ENCODE peak calls at places on chromosomes 3 and 15, in five cellular contexts. C is OCI-LY7, B is AG04450, X is natural killer cell, W is K562. Y is an unnamed sample.

GRCh38 chr15:71091601-71092000 is 23.7 kb upstream of the THSD4 start:
- DNase-seq in C (no peak), B (no peak), X (no peak), W (no peak), Y (no peak)

GRCh38 chr15:88704791-88705768 is 66.3 kb downstream of the ISG20 start:
- DNase-seq in C (no peak), B (no peak), X (no peak), W (no peak), Y (no peak)

GRCh38 chr3:104711435-104711834 is 655.3 kb upstream of the ALCAM start:
- DNase-seq in C (no peak), B (no peak), X (no peak), W (no peak), Y (no peak)

GRCh38 chr15:33048255-33048654 is 146.3 kb downstream of the FMN1 start:
- DNase-seq in C (peak; percentile 41), B (no peak), X (no peak), W (no peak), Y (no peak)

GRCh38 chr3:86865506-86865905 is 125.4 kb downstream of the VGLL3 start:
- DNase-seq in C (no peak), B (no peak), X (no peak), W (no peak), Y (no peak)

GRCh38 chr3:54960066-54960465 is 32.2 kb upstream of the LRTM1 start:
- DNase-seq in C (no peak), B (no peak), X (no peak), W (no peak), Y (no peak)

GRCh38 chr3:33826688-33827087 is 28.3 kb downstream of the PDCD6IP start:
- DNase-seq in C (no peak), B (peak; percentile 11), X (no peak), W (no peak), Y (no peak)

GRCh38 chr3:37765591-37766219 is 96.0 kb upstream of the CTDSPL start:
- DNase-seq in C (no peak), B (no peak), X (no peak), W (peak; percentile 81), Y (no peak)

DNA sequence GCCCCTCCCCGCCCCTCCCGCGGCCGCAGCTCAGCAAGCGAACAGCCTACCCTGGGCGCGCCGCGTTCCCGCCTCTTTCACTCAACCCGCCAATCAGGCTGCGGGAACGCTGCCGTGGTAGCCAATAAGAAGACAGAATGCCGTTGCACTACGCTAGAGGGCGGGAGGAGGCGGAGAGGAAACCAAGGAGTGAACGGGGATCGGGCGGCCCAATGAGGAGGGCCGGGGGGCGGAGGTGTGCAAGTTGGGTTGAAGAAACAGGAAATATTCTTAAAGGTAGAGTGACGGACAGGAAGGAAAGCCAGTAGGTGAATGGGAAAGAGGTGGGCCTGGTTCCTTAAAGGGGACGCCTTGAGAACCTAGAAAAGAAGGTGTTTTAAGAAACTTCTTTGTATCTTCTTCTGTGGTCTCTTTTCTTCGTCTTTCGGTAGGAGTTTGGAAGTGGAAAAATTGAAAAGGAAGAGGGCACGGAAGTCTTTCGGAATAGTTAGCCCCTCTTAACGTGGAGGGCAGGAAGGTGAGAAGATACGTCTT is 283 bp upstream of the USF3 start:
- DNase-seq in C (peak; percentile 99), B (peak; percentile 98), X (peak; percentile 99), W (peak; percentile 97), Y (peak; percentile 95)
- TF ChIP-seq CTCF in C (no peak), B (peak; percentile 27), X (no peak), W (no peak), Y (no peak)

DNA sequence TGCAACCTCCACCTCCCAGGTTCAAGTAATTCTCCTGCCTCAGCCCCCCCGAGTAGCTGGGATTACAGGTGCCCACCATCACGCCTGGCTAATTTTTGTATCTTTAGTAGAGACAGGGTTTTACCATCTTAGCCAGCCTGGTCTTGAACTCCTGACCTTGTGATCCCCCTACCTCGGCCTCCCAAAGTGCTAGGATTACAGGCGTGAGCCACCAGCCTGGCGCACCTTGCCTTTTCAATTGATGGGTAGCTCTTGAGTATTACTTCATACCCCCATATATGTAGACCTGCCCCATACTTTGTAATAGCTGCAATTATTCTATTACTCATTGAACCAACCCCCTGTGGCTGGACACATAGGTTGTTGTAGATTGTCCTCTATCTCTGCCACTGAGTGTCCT is 101.3 kb downstream of the LRRK1 start:
- DNase-seq in C (no peak), B (no peak), X (no peak), W (no peak), Y (no peak)
- TF ChIP-seq CTCF in C (no peak), B (no peak), X (no peak), W (no peak), Y (no peak)

DNA sequence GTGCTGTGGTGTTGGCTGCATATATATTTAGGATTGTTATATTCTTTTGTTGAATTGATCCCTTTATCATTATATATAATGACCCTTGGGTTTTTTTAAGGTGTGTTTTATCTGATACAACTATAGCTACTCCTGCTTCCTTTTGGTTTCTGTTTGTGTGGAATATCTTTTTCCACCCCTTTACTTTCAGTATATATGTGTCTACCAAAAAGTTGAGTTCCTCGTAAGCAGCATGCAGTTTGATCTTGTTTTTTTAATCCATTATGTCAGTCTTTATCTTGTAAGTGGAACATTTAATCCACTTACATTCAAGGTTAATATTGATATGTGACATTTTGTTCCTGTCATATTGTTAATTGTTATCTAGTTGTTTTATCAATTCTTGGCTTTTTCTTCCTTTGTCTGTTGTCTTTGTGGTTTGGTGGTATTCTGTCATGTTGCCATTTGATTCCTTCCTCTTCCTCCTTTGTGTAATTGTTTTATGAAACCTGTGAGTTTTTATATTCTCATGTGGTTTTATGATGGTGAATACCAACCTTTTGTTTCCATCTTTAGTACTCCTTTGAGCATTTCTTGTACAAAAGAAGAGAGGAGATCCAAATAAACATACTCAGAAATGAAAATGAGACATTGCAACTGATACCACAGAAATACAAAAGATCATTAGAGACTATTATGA is 43.3 kb upstream of the XCR1 start:
- DNase-seq in C (no peak), B (no peak), X (no peak), W (no peak), Y (no peak)
- TF ChIP-seq CTCF in C (no peak), B (no peak), X (no peak), W (no peak), Y (no peak)

GRCh38 chr3:58578873-58579272 is 1.7 kb upstream of the FAM107A start:
- DNase-seq in C (no peak), B (no peak), X (no peak), W (no peak), Y (no peak)

GRCh38 chr3:58575986-58576652 is 1.1 kb downstream of the FAM107A start:
- DNase-seq in C (no peak), B (no peak), X (no peak), W (no peak), Y (no peak)

GRCh38 chr3:58574682-58575081 is 2.5 kb downstream of the FAM107A start:
- DNase-seq in C (no peak), B (no peak), X (no peak), W (no peak), Y (no peak)

GRCh38 chr3:58576716-58577115 is 475 bp downstream of the FAM107A start:
- DNase-seq in C (no peak), B (no peak), X (no peak), W (no peak), Y (no peak)

DNA sequence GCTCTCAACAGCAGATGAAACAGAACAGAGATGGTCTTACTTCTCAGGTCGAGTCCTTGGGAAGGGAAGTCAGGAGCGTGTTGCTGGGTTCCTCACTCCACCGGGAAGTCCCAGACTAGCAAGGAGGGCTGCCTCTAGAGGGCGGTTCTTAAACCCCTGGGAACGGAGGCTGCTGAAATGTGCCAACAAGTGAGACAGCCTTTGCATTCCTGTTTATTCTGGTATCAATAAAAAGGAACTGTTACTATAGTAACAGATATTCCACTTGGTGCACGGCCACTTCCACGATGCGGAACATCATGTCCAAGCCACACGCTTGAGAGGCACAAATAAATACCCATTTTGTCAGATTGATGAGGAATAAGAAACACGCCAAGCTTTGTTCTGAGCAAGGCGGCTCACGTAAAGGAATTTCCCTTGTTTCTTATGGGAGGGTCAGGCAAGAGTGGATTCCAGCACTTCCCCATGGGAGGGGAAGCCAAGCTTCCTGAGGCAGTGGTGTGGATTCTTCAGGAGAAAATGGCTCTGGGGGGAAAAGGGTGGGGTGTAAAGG is at the start of gene FAM107A:
- DNase-seq in C (no peak), B (no peak), X (no peak), W (no peak), Y (no peak)
- TF ChIP-seq CTCF in C (no peak), B (peak; percentile 32), X (no peak), W (no peak), Y (no peak)

DNA sequence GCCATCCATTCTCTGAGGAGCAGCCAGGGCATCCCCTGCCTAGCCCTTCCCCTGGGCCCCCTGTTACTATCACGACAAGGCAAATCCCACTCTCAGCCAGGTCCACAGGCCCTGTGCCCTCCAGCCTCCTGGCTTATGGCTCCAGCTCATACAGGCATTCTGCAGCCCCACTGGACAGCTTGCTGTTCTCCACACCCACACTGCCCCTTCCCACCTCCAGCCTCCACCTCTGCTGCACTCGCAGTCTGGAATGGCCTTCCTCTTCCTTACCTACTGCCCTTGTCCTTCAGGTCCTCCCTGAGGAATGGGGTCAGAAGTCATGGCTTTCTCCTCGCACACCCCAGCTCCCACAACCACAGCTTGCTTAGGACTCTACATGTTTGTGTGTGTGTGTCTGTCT is 40.4 kb downstream of the CCDC33 start:
- DNase-seq in C (no peak), B (no peak), X (no peak), W (no peak), Y (no peak)
- TF ChIP-seq CTCF in C (no peak), B (no peak), X (no peak), W (no peak), Y (no peak)

GRCh38 chr3:171867976-171868375 is 24.8 kb downstream of the TMEM212 start:
- DNase-seq in C (peak; percentile 8), B (no peak), X (no peak), W (peak; percentile 20), Y (no peak)
- TF ChIP-seq CTCF in C (peak; percentile 71), B (peak; percentile 36), X (peak; percentile 46), W (peak; percentile 44), Y (no peak)

GRCh38 chr15:72380743-72381142 is 4.9 kb upstream of the HEXA start:
- DNase-seq in C (no peak), B (no peak), X (no peak), W (no peak), Y (no peak)

GRCh38 chr15:72379856-72380255 is 4.0 kb upstream of the HEXA start:
- DNase-seq in C (no peak), B (no peak), X (no peak), W (no peak), Y (no peak)

GRCh38 chr15:72382146-72382545 is 6.3 kb upstream of the HEXA start:
- DNase-seq in C (peak; percentile 14), B (no peak), X (no peak), W (no peak), Y (no peak)
- TF ChIP-seq CTCF in C (peak; percentile 45), B (peak; percentile 45), X (no peak), W (peak; percentile 7), Y (no peak)

DNA sequence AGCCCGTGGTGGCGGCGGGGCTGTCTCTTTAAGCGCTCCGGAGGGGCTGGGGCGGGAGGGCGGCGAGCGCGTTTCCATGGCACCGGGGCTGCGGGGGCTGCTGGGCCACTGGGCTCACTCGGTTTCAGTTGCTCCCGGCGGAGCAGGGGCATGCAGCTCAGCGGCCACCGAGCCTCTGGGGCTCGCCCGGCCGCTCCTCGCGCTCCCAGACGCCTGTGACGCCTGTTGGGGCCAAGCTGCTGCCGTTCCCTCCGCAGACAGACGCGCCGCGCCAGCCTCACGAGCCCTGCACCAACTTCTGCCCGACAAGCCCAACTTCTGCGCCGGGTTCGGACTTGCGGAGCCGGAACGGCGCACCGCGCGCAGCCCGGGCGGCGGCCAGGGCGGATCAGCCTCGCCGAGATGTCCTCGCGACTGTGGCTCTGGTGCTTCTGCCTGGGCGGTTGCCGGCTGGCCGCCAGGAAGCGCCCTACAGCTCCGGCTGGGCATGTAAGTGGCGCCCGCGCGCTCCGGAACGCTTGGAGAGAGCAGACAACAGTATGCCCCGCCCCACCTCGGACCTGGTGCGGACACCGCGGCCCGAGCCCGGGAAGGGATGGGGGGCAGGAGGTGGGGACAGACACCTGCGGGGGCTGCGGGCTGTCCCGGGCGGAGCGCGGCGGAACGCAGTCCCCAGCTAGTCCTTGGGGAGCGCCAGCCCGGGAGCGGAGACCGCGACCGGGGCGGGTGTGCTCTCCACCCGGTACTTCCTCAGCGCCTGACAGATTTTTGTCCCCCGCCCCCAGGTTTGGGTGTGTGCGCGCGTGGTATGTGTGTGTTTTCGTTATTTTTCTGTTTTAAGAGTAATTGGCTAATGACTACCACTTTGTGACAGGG is 154.1 kb upstream of the GOLIM4 start:
- DNase-seq in C (peak; percentile 47), B (peak; percentile 32), X (no peak), W (peak; percentile 12), Y (peak; percentile 21)
- TF ChIP-seq CTCF in C (peak; percentile 18), B (peak; percentile 38), X (no peak), W (peak; percentile 9), Y (no peak)